ENCODE peak calls at places on chromosomes 7 and 10, in four cellular contexts. C is HepG2, G is K562, J is A549. T is an unnamed sample.

GRCh38 chr10:116777006-116777405 is 34.6 kb upstream of the HSPA12A start:
- DNase-seq in J (no peak), C (no peak), G (no peak), T (no peak)

GRCh38 chr10:30786131-30786530 is 156.6 kb upstream of the LYZL2 start:
- DNase-seq in C (no peak), G (no peak), J (no peak), T (no peak)

GRCh38 chr7:7190142-7190541 is 7.8 kb downstream of the C1GALT1 start:
- DNase-seq in C (no peak), J (no peak), G (peak), T (no peak)

GRCh38 chr7:44218418-44219201 is 17.8 kb downstream of the YKT6 start:
- DNase-seq in C (peak), J (no peak), G (peak), T (peak)

GRCh38 chr10:117805191-117805590 is 241.6 kb downstream of the RAB11FIP2 start:
- DNase-seq in J (no peak), C (no peak), G (no peak), T (no peak)

GRCh38 chr10:131546086-131546810 is 234.7 kb upstream of the TCERG1L start:
- DNase-seq in G (no peak), C (no peak), J (no peak), T (no peak)

GRCh38 chr10:131806646-131807317 is 94.0 kb upstream of the PPP2R2D start:
- DNase-seq in G (no peak), C (no peak), J (no peak), T (no peak)

GRCh38 chr7:17580141-17580540 is 281.7 kb downstream of the AHR start:
- DNase-seq in C (no peak), J (no peak), G (no peak), T (no peak)

GRCh38 chr7:155234950-155235789 is 62.5 kb upstream of the INSIG1 start:
- DNase-seq in C (no peak), J (peak), G (no peak), T (no peak)

GRCh38 chr10:5679606-5680005 is 5.0 kb upstream of the TASOR2 start:
- DNase-seq in G (no peak), C (peak), J (no peak), T (no peak)

GRCh38 chr10:125113661-125114388 is 46.5 kb downstream of the CTBP2 start:
- DNase-seq in J (no peak), C (no peak), G (peak), T (no peak)

GRCh38 chr10:124694467-124695195 is 49.5 kb downstream of the FAM53B start:
- DNase-seq in J (no peak), G (no peak), C (no peak), T (no peak)

GRCh38 chr7:24932815-24933214 is 47.2 kb downstream of the OSBPL3 start:
- DNase-seq in C (no peak), J (no peak), G (no peak), T (no peak)

GRCh38 chr10:7563368-7563767 is 103.4 kb downstream of the ITIH5 start:
- DNase-seq in G (no peak), J (no peak), C (no peak), T (no peak)
- TF ChIP-seq NR3C1 in G (no peak), J (no peak), C (no peak), T (no peak)

DNA sequence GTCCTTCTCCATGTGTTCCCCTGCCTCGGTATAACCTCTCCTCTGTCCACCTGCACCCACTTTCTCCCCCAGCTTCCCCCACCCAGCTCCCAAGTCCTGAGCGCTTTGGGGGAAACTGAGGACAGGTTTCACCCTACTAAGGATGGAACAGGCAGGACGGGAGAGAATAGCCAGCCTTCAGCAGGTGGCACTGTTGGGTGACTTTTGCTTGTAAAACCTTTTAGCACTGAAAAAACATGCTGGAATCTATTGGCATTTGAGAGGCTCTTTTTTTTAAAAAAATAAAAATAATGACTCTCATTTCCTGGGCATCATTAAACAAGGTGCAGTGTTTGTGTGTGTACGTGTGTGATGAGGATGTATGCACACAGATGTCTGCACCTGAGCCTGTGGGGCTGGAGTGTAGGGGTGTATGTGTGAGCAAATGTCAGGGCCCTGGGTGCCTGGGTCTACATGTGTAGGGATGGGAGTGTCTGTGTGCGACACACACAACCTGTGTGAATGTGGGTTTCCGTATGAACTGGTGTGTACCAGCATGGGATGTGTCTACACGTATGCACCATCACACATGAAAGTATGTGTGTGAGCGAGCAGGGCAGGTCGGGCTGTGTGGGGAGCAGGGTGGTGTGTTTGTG is 177.9 kb downstream of the RPS24 start:
- DNase-seq in G (no peak), J (peak), C (peak), T (peak)
- TF ChIP-seq NR3C1 in G (no peak), J (no peak), C (no peak), T (no peak)

GRCh38 chr10:78383378-78383777 is 349.7 kb downstream of the RPS24 start:
- DNase-seq in J (no peak), G (no peak), C (no peak), T (no peak)

GRCh38 chr10:78381072-78381471 is 347.4 kb downstream of the RPS24 start:
- DNase-seq in J (peak), G (peak), C (no peak), T (peak)

GRCh38 chr10:78382047-78382446 is 348.4 kb downstream of the RPS24 start:
- DNase-seq in G (no peak), J (no peak), C (no peak), T (no peak)

GRCh38 chr10:78384021-78384420 is 350.4 kb downstream of the RPS24 start:
- DNase-seq in G (no peak), J (no peak), C (no peak), T (no peak)

DNA sequence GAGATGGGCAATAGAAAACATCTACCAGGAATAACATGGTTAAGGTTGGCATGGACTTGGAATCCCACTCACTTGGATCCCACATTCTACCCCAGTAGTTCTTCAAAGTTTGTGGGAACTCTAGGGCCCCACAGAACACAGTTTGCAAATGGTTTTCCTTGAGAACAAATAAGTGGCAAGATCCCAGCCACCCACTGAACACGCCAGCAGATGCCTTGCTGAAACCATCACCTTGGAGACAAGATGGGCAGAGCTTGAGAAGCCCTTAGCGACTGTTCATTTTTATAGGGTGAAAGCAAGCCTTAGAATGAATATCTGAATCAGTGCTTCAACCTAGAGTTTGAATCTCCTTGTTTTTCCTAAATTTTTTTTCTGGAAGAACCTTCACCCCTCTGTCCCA is 349.1 kb downstream of the RPS24 start:
- DNase-seq in C (no peak), G (no peak), J (no peak), T (no peak)
- TF ChIP-seq NR3C1 in C (no peak), G (no peak), J (no peak), T (no peak)

GRCh38 chr7:91660734-91661355 is 219.7 kb downstream of the MTERF1 start:
- DNase-seq in J (no peak), G (no peak), C (no peak), T (no peak)

GRCh38 chr7:91659096-91659495 is 221.4 kb downstream of the MTERF1 start:
- DNase-seq in G (no peak), C (no peak), J (no peak), T (no peak)

GRCh38 chr7:91655656-91656055 is 224.8 kb downstream of the MTERF1 start:
- DNase-seq in C (no peak), G (no peak), J (no peak), T (no peak)

GRCh38 chr7:91656486-91657237 is 223.8 kb downstream of the MTERF1 start:
- DNase-seq in C (no peak), J (no peak), G (no peak), T (no peak)

GRCh38 chr7:91657386-91658120 is 222.9 kb downstream of the MTERF1 start:
- DNase-seq in J (no peak), C (no peak), G (no peak), T (no peak)
- TF ChIP-seq NR3C1 in J (no peak), C (no peak), G (no peak), T (no peak)

GRCh38 chr7:106681815-106682495 is 21.0 kb upstream of the CCDC71L start:
- DNase-seq in J (peak), C (no peak), G (no peak), T (no peak)
- TF ChIP-seq NR3C1 in J (no peak), C (no peak), G (no peak), T (no peak)

T was measured in WTC11.